ENCODE peak calls at places on chromosomes 12 and 14, in five cellular contexts. One of them, this sample, is unnamed.

GRCh38 chr14:30227871-30228270 is 300.2 kb upstream of the PRKD1 start:
- DNase-seq in trophoblast cell: peak; percentile 38
- DNase-seq in H1: no peak
- DNase-seq in H9: no peak
- DNase-seq in mesenchymal stem cell: peak; percentile 59
- DNase-seq in this sample: no peak

GRCh38 chr12:128753438-128753837 is 70.3 kb downstream of the SLC15A4 start:
- DNase-seq in H1: no peak
- DNase-seq in H9: no peak
- DNase-seq in mesenchymal stem cell: no peak
- DNase-seq in trophoblast cell: no peak
- DNase-seq in this sample: no peak

GRCh38 chr14:92577321-92577742 is 63.8 kb downstream of the RIN3 start:
- DNase-seq in trophoblast cell: no peak
- DNase-seq in mesenchymal stem cell: no peak
- DNase-seq in H9: no peak
- DNase-seq in H1: no peak
- DNase-seq in this sample: no peak

GRCh38 chr14:96997996-96998395 is 200.8 kb downstream of the VRK1 start:
- DNase-seq in H9: no peak
- DNase-seq in mesenchymal stem cell: no peak
- DNase-seq in H1: no peak
- DNase-seq in trophoblast cell: no peak
- DNase-seq in this sample: no peak

GRCh38 chr14:43479751-43480150 is 1027.3 kb downstream of the FSCB start:
- DNase-seq in mesenchymal stem cell: no peak
- DNase-seq in H1: no peak
- DNase-seq in trophoblast cell: no peak
- DNase-seq in H9: no peak
- DNase-seq in this sample: no peak

GRCh38 chr14:93527076-93527692 is 96.4 kb downstream of the UNC79 start:
- DNase-seq in H9: no peak
- DNase-seq in H1: no peak
- DNase-seq in trophoblast cell: peak; percentile 51
- DNase-seq in mesenchymal stem cell: no peak
- DNase-seq in this sample: no peak

GRCh38 chr12:101186291-101186690 is 23.7 kb downstream of the SLC5A8 start:
- DNase-seq in H9: no peak
- DNase-seq in trophoblast cell: no peak
- DNase-seq in mesenchymal stem cell: no peak
- DNase-seq in H1: no peak
- DNase-seq in this sample: no peak

GRCh38 chr12:82425241-82425640 is 66.9 kb downstream of the METTL25 start:
- DNase-seq in mesenchymal stem cell: peak; percentile 19
- DNase-seq in H1: no peak
- DNase-seq in H9: no peak
- DNase-seq in trophoblast cell: peak; percentile 26
- DNase-seq in this sample: no peak

GRCh38 chr12:57487597-57488396 is at the start of gene MARS1:
- DNase-seq in trophoblast cell: peak; percentile 98
- DNase-seq in mesenchymal stem cell: peak; percentile 96
- DNase-seq in H1: peak; percentile 88
- DNase-seq in H9: peak; percentile 97
- DNase-seq in this sample: peak; percentile 83

GRCh38 chr12:3728686-3729085 is 24.2 kb downstream of the CRACR2A start:
- DNase-seq in mesenchymal stem cell: no peak
- DNase-seq in trophoblast cell: no peak
- DNase-seq in H1: no peak
- DNase-seq in H9: no peak
- DNase-seq in this sample: no peak

GRCh38 chr14:65301862-65302539 is 110.5 kb upstream of the FUT8 start:
- DNase-seq in mesenchymal stem cell: no peak
- DNase-seq in H9: no peak
- DNase-seq in H1: no peak
- DNase-seq in trophoblast cell: no peak
- DNase-seq in this sample: no peak

GRCh38 chr12:126874427-126875026 is 1392.4 kb upstream of the TMEM132C start:
- DNase-seq in mesenchymal stem cell: no peak
- DNase-seq in H9: peak; percentile 95
- DNase-seq in H1: peak; percentile 89
- DNase-seq in trophoblast cell: peak; percentile 70
- DNase-seq in this sample: peak; percentile 73

GRCh38 chr14:63853831-63854293 is 1.1 kb downstream of the SYNE2 start:
- DNase-seq in mesenchymal stem cell: peak; percentile 69
- DNase-seq in H9: no peak
- DNase-seq in H1: no peak
- DNase-seq in trophoblast cell: peak; percentile 76
- DNase-seq in this sample: peak; percentile 26

GRCh38 chr12:111330800-111331752 is 37.8 kb downstream of the PHETA1 start:
- DNase-seq in H9: no peak
- DNase-seq in mesenchymal stem cell: peak; percentile 66
- DNase-seq in H1: no peak
- DNase-seq in trophoblast cell: peak; percentile 70
- DNase-seq in this sample: no peak

GRCh38 chr14:30194769-30195168 is 267.1 kb upstream of the PRKD1 start:
- DNase-seq in mesenchymal stem cell: peak; percentile 59
- DNase-seq in H9: no peak
- DNase-seq in trophoblast cell: peak; percentile 45
- DNase-seq in H1: no peak
- DNase-seq in this sample: no peak

GRCh38 chr14:55948399-55948798 is 169.8 kb upstream of the PELI2 start:
- DNase-seq in H1: no peak
- DNase-seq in trophoblast cell: no peak
- DNase-seq in H9: no peak
- DNase-seq in mesenchymal stem cell: no peak
- DNase-seq in this sample: no peak

GRCh38 chr14:104206281-104206904 is 68.0 kb downstream of the KIF26A start:
- DNase-seq in H1: no peak
- DNase-seq in trophoblast cell: no peak
- DNase-seq in mesenchymal stem cell: peak; percentile 4
- DNase-seq in H9: peak; percentile 61
- DNase-seq in this sample: no peak

GRCh38 chr14:105204206-105204930 is 23.3 kb upstream of the NUDT14 start:
- DNase-seq in mesenchymal stem cell: no peak
- DNase-seq in H9: no peak
- DNase-seq in H1: no peak
- DNase-seq in trophoblast cell: peak; percentile 91
- DNase-seq in this sample: no peak

GRCh38 chr12:69442894-69443293 is 27.3 kb upstream of the FRS2 start:
- DNase-seq in mesenchymal stem cell: no peak
- DNase-seq in H9: no peak
- DNase-seq in H1: no peak
- DNase-seq in trophoblast cell: no peak
- DNase-seq in this sample: no peak

GRCh38 chr12:3313066-3313465 is 177.9 kb upstream of the PRMT8 start:
- DNase-seq in trophoblast cell: peak; percentile 61
- DNase-seq in mesenchymal stem cell: peak; percentile 45
- DNase-seq in H9: no peak
- DNase-seq in H1: no peak
- DNase-seq in this sample: no peak

GRCh38 chr14:51518681-51519080 is 133.0 kb upstream of the FRMD6 start:
- DNase-seq in trophoblast cell: no peak
- DNase-seq in H1: no peak
- DNase-seq in H9: no peak
- DNase-seq in mesenchymal stem cell: no peak
- DNase-seq in this sample: no peak

GRCh38 chr14:37992489-37992888 is 215.2 kb upstream of the SSTR1 start:
- DNase-seq in mesenchymal stem cell: no peak
- DNase-seq in trophoblast cell: no peak
- DNase-seq in H9: no peak
- DNase-seq in H1: no peak
- DNase-seq in this sample: no peak

GRCh38 chr12:57260366-57260765 is 9.4 kb upstream of the STAC3 start:
- DNase-seq in H9: no peak
- DNase-seq in H1: no peak
- DNase-seq in trophoblast cell: no peak
- DNase-seq in mesenchymal stem cell: no peak
- DNase-seq in this sample: no peak

GRCh38 chr12:65765436-65765813 is 58.9 kb upstream of the HMGA2 start:
- DNase-seq in trophoblast cell: no peak
- DNase-seq in H9: no peak
- DNase-seq in H1: no peak
- DNase-seq in mesenchymal stem cell: peak; percentile 32
- DNase-seq in this sample: no peak

GRCh38 chr12:110577717-110578521 is 5.2 kb downstream of the PPTC7 start:
- DNase-seq in mesenchymal stem cell: peak; percentile 92
- DNase-seq in H9: no peak
- DNase-seq in H1: no peak
- DNase-seq in trophoblast cell: peak; percentile 80
- DNase-seq in this sample: no peak

GRCh38 chr12:9347328-9348127 is 139.3 kb upstream of the PZP start:
- DNase-seq in mesenchymal stem cell: peak; percentile 59
- DNase-seq in trophoblast cell: peak; percentile 15
- DNase-seq in H9: peak; percentile 11
- DNase-seq in H1: no peak
- DNase-seq in this sample: no peak

GRCh38 chr12:58310828-58311273 is 369.5 kb downstream of the ATP23 start:
- DNase-seq in H9: no peak
- DNase-seq in trophoblast cell: peak; percentile 92
- DNase-seq in H1: no peak
- DNase-seq in mesenchymal stem cell: peak; percentile 97
- DNase-seq in this sample: no peak

GRCh38 chr12:132866251-132866828 is 21.1 kb downstream of the CHFR start:
- DNase-seq in H9: no peak
- DNase-seq in H1: no peak
- DNase-seq in mesenchymal stem cell: peak; percentile 80
- DNase-seq in trophoblast cell: peak; percentile 86
- DNase-seq in this sample: no peak

DNA sequence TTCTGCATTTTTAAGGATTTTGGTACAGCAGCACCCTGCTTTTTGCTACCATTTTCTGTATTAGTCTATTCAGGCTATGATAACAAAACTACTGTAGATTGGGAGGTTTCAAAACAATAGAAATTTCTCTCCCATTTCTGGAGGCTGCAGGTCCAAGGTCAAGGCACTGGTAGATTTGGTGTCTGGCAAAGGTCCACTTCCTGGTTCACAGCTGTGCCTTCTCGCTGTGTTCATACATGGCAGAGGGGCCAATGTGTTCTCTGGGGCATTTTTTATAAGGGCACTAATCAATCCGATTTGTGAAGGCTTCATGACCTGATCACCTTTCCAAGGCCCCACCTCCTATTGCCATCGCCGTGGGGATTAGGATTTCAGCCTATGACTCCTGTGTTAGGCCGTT is 268.1 kb upstream of the RTL1 start:
- DNase-seq in H1: no peak
- DNase-seq in trophoblast cell: no peak
- DNase-seq in mesenchymal stem cell: no peak
- DNase-seq in H9: no peak
- DNase-seq in this sample: no peak
- H2BK12ac ChIP-seq in H1: no peak overlapping the region
- H2BK12ac ChIP-seq in trophoblast cell: no peak overlapping the region
- H2BK12ac ChIP-seq in mesenchymal stem cell: no peak overlapping the region
- H2BK12ac ChIP-seq in H9: no peak overlapping the region
- H2BK12ac ChIP-seq in this sample: no peak overlapping the region

GRCh38 chr14:102342238-102342637 is 20.5 kb downstream of the CINP start:
- DNase-seq in H9: no peak
- DNase-seq in H1: no peak
- DNase-seq in trophoblast cell: no peak
- DNase-seq in mesenchymal stem cell: no peak
- DNase-seq in this sample: no peak
- H3K27ac ChIP-seq in H9: no peak overlapping the region
- H3K27ac ChIP-seq in H1: no peak overlapping the region
- H3K27ac ChIP-seq in trophoblast cell: no peak overlapping the region
- H3K27ac ChIP-seq in mesenchymal stem cell: no peak overlapping the region
- H3K27ac ChIP-seq in this sample: no peak overlapping the region

DNA sequence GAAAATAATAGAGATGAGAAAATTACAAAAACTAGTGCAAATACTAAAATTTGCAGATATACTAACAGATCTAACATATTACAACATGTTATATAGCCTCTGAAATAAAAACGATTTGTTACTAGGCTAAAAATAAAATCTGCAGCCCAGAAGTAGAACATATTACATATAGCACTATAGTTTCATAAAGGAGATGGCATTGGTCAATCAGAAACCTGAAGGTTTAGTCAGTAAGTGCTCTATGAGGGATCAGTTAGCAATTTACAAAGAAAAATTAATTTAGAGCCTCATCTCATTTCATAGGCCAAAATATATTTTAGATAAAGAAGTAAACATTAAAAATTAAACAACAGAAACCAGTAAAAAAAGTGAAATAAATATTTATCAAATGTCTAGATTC is 41.0 kb downstream of the IFNG-AS1 start:
- DNase-seq in mesenchymal stem cell: no peak
- DNase-seq in trophoblast cell: no peak
- DNase-seq in H9: no peak
- DNase-seq in H1: no peak
- DNase-seq in this sample: no peak
- H2AK5ac ChIP-seq in mesenchymal stem cell: no peak overlapping the region
- H2AK5ac ChIP-seq in trophoblast cell: no peak overlapping the region
- H2AK5ac ChIP-seq in H9: no peak overlapping the region
- H2AK5ac ChIP-seq in H1: no peak overlapping the region
- H2AK5ac ChIP-seq in this sample: no peak overlapping the region

DNA sequence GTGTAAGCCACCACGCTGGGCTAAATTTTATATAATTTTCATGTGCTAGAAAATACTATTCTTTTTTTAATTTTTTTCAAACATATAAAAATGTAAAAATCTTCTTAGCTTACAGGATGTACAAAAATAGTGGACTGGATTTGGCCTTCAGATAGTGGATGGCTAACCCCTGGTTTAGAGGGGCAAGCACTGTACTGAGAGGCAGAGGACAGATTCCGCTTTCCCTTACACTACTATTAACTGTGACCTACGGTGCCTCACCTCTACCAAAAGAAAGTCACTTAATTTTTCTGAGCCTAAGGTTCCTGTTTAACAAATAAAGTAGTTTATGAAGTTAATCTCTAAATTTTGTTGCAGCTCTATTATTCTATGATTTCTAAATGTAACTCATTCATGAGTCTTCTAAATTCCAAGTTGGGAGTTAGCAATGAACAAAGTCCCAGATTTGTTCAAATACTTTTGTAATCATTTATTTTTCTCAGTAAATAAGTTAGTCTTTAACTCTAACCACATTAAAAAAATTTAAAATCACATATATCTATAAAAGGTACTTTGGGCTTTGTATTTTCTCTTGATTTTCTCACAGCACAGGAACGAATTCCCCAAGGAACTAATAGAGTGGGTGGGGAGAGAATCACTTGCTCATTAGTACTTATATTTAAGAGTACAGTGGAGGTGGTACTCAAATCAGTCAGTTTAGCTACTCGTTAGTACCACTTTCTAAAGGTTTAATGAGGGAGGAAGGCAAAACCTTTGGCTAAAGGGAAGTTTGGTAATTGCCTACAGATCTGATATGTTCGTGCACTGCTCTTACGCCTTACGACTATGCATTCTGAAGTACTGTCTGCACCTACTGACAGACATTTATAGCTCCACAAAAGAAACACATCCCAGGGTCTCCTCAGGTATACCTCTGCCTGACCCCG is 33.7 kb downstream of the SLC15A5 start:
- DNase-seq in mesenchymal stem cell: no peak
- DNase-seq in trophoblast cell: no peak
- DNase-seq in H1: no peak
- DNase-seq in H9: no peak
- DNase-seq in this sample: no peak
- H2BK12ac ChIP-seq in mesenchymal stem cell: no peak overlapping the region
- H2BK12ac ChIP-seq in trophoblast cell: no peak overlapping the region
- H2BK12ac ChIP-seq in H1: no peak overlapping the region
- H2BK12ac ChIP-seq in H9: no peak overlapping the region
- H2BK12ac ChIP-seq in this sample: no peak overlapping the region

GRCh38 chr14:59199205-59199604 is 10.7 kb downstream of the DAAM1 start:
- DNase-seq in H9: no peak
- DNase-seq in trophoblast cell: no peak
- DNase-seq in mesenchymal stem cell: no peak
- DNase-seq in H1: no peak
- DNase-seq in this sample: no peak
- H3K27ac ChIP-seq in H9: no peak overlapping the region
- H3K27ac ChIP-seq in trophoblast cell: no peak overlapping the region
- H3K27ac ChIP-seq in mesenchymal stem cell: no peak overlapping the region
- H3K27ac ChIP-seq in H1: no peak overlapping the region
- H3K27ac ChIP-seq in this sample: no peak overlapping the region

GRCh38 chr12:72774023-72774422 is 501.9 kb downstream of the TRHDE start:
- DNase-seq in trophoblast cell: no peak
- DNase-seq in H1: no peak
- DNase-seq in mesenchymal stem cell: no peak
- DNase-seq in H9: no peak
- DNase-seq in this sample: no peak
- H2AK5ac ChIP-seq in trophoblast cell: no peak overlapping the region
- H2AK5ac ChIP-seq in H1: no peak overlapping the region
- H2AK5ac ChIP-seq in mesenchymal stem cell: no peak overlapping the region
- H2AK5ac ChIP-seq in H9: no peak overlapping the region
- H2AK5ac ChIP-seq in this sample: no peak overlapping the region